ENCODE peak calls at places on chromosomes 5 and 9, in seven cellular contexts. S is stimulated activated CD4-positive, alpha-beta T cell treated with anti-CD3 and anti-CD28 coated beads, Interleukin-4, amount 100 ng/mL, for 4 hours; D is HuH-7.5; H is hippocampal formation; W is GM13977; F is activated gamma-delta T cell; U is RCC 7860. C is an unnamed sample.

GRCh38 chr9:135515541-135515951 is 5.7 kb upstream of the LCN1 start:
- DNase-seq in S (no peak), D (no peak), H (no peak), W (no peak), F (no peak), U (no peak), C (no peak)

GRCh38 chr5:40043916-40044315 is 619.1 kb upstream of the DAB2 start:
- DNase-seq in S (no peak), D (no peak), H (no peak), W (no peak), F (no peak), U (no peak), C (no peak)

GRCh38 chr9:129822825-129823162 is 1.1 kb downstream of the TOR1A start:
- DNase-seq in S (no peak), D (no peak), H (no peak), W (no peak), F (no peak), U (no peak), C (no peak)

GRCh38 chr5:83983852-83984251 is 263.2 kb upstream of the HAPLN1 start:
- DNase-seq in S (no peak), D (no peak), H (no peak), W (no peak), F (no peak), U (no peak), C (no peak)

GRCh38 chr5:173659423-173659822 is 43.0 kb upstream of the BOD1 start:
- DNase-seq in S (no peak), D (no peak), H (no peak), W (no peak), F (no peak), U (no peak), C (no peak)

GRCh38 chr9:120714846-120715231 is 569 bp upstream of the MEGF9 start:
- DNase-seq in S (no peak), D (no peak), H (no peak), W (no peak), F (no peak), U (no peak), C (peak)

GRCh38 chr9:129323376-129323998 is 145.4 kb upstream of the IER5L start:
- DNase-seq in S (no peak), D (no peak), H (no peak), W (no peak), F (no peak), U (no peak), C (no peak)

GRCh38 chr5:154189819-154190651 is 498 bp upstream of the GALNT10 start:
- DNase-seq in S (peak), D (peak), H (peak), W (peak), F (peak), U (peak), C (peak)

GRCh38 chr5:1568201-1568979 is 44.6 kb upstream of the LPCAT1 start:
- DNase-seq in S (no peak), D (no peak), H (no peak), W (no peak), F (no peak), U (peak), C (no peak)

GRCh38 chr9:129640086-129640870 is 1.7 kb downstream of the ASB6 start:
- DNase-seq in S (no peak), D (no peak), H (no peak), W (no peak), F (no peak), U (no peak), C (peak)

GRCh38 chr9:3271157-3271556 is 254.6 kb downstream of the RFX3 start:
- DNase-seq in S (no peak), D (no peak), H (no peak), W (no peak), F (no peak), U (no peak), C (no peak)

GRCh38 chr9:137531099-137531765 is 19.0 kb downstream of the PNPLA7 start:
- DNase-seq in S (no peak), D (no peak), H (no peak), W (no peak), F (no peak), U (no peak), C (no peak)

GRCh38 chr5:141485305-141486055 is 650 bp downstream of the PCDHGC4 start:
- DNase-seq in S (no peak), D (no peak), H (no peak), W (no peak), F (no peak), U (no peak), C (peak)

GRCh38 chr5:16899171-16899570 is 36.9 kb downstream of the MYO10 start:
- DNase-seq in S (no peak), D (no peak), H (no peak), W (no peak), F (no peak), U (no peak), C (no peak)

GRCh38 chr5:81696418-81697397 is 54.2 kb downstream of the SSBP2 start:
- DNase-seq in S (no peak), D (no peak), H (no peak), W (peak), F (no peak), U (no peak), C (no peak)

GRCh38 chr9:19408693-19409405 is at the start of gene ACER2:
- DNase-seq in S (peak), D (peak), H (peak), W (peak), F (peak), U (peak), C (peak)

GRCh38 chr9:89952401-89952800 is 347.6 kb downstream of the GADD45G start:
- DNase-seq in S (no peak), D (no peak), H (no peak), W (peak), F (no peak), U (no peak), C (no peak)

GRCh38 chr9:89668216-89668867 is 63.5 kb downstream of the GADD45G start:
- DNase-seq in S (no peak), D (no peak), H (no peak), W (no peak), F (no peak), U (no peak), C (no peak)